ENCODE peak calls at places on chromosomes 4 and X, in five cellular contexts. A is left colon, Z is hypothalamus, W is H7, O is cardiac muscle cell. S is an unnamed sample.
A peak's percentile ranks its signal among the peaks of the same experiment; 100 is the strongest.

GRCh38 chr4:139281212-139281611 is 1.2 kb upstream of the MGARP start:
- DNase-seq in A (no peak), Z (no peak), W (peak; percentile 38), O (no peak), S (no peak)

GRCh38 chr4:120693817-120694216 is 228.7 kb downstream of the PRDM5 start:
- DNase-seq in A (no peak), Z (no peak), W (no peak), O (no peak), S (no peak)

GRCh38 chr4:61915501-61915900 is 715.4 kb downstream of the ADGRL3 start:
- DNase-seq in A (no peak), Z (no peak), W (no peak), O (no peak), S (no peak)

GRCh38 chrX:87525771-87526229 is 8.2 kb downstream of the KLHL4 start:
- DNase-seq in A (no peak), Z (no peak), W (no peak), O (no peak), S (no peak)

GRCh38 chrX:71910526-71911022 is at the start of gene NHSL2:
- DNase-seq in A (no peak), Z (no peak), W (peak; percentile 70), O (peak; percentile 51), S (no peak)

GRCh38 chrX:23694606-23695005 is 27.3 kb downstream of the PRDX4 start:
- DNase-seq in A (peak; percentile 30), Z (no peak), W (peak; percentile 78), O (peak; percentile 73), S (peak; percentile 26)

GRCh38 chr4:5034206-5034605 is 14.9 kb upstream of the CYTL1 start:
- DNase-seq in A (no peak), Z (no peak), W (no peak), O (no peak), S (no peak)

GRCh38 chr4:53686521-53686920 is 95.2 kb upstream of the LNX1 start:
- DNase-seq in A (no peak), Z (no peak), W (no peak), O (peak; percentile 24), S (no peak)

GRCh38 chrX:96425204-96425603 is 259.4 kb upstream of the DIAPH2 start:
- DNase-seq in A (no peak), Z (no peak), W (no peak), O (no peak), S (no peak)